ENCODE peak calls at places on chromosomes 6 and 20, in seven cellular contexts. One of them, this sample, is unnamed.
A peak's percentile ranks its signal among the peaks of the same experiment; 100 is the strongest.

GRCh38 chr6:36998723-36999466 is 6.6 kb upstream of the FGD2 start:
- DNase-seq in breast epithelium: no peak
- DNase-seq in transverse colon: no peak
- DNase-seq in prostate gland: no peak
- DNase-seq in GM23338: no peak
- DNase-seq in HepG2: no peak
- DNase-seq in stomach: no peak
- DNase-seq in this sample: no peak

GRCh38 chr6:35392773-35393672 is 50.7 kb downstream of the PPARD start:
- DNase-seq in GM23338: no peak
- DNase-seq in prostate gland: no peak
- DNase-seq in HepG2: peak; percentile 28
- DNase-seq in breast epithelium: no peak
- DNase-seq in transverse colon: no peak
- DNase-seq in stomach: no peak
- DNase-seq in this sample: no peak

GRCh38 chr6:160810238-160810637 is 108.2 kb downstream of the PLG start:
- DNase-seq in transverse colon: no peak
- DNase-seq in prostate gland: no peak
- DNase-seq in HepG2: peak; percentile 16
- DNase-seq in breast epithelium: no peak
- DNase-seq in stomach: no peak
- DNase-seq in GM23338: no peak
- DNase-seq in this sample: no peak

GRCh38 chr6:159788757-159789376 is 535 bp downstream of the TCP1 start:
- DNase-seq in prostate gland: peak; percentile 37
- DNase-seq in HepG2: peak; percentile 47
- DNase-seq in transverse colon: peak; percentile 70
- DNase-seq in stomach: peak; percentile 59
- DNase-seq in GM23338: peak; percentile 61
- DNase-seq in breast epithelium: no peak
- DNase-seq in this sample: no peak

GRCh38 chr6:113731528-113731927 is 125.6 kb upstream of the MARCKS start:
- DNase-seq in prostate gland: no peak
- DNase-seq in stomach: no peak
- DNase-seq in HepG2: no peak
- DNase-seq in transverse colon: no peak
- DNase-seq in breast epithelium: no peak
- DNase-seq in GM23338: no peak
- DNase-seq in this sample: no peak

GRCh38 chr20:8043687-8044278 is 24.2 kb upstream of the TMX4 start:
- DNase-seq in transverse colon: no peak
- DNase-seq in stomach: no peak
- DNase-seq in prostate gland: peak; percentile 60
- DNase-seq in HepG2: peak; percentile 81
- DNase-seq in GM23338: peak; percentile 84
- DNase-seq in breast epithelium: no peak
- DNase-seq in this sample: no peak

GRCh38 chr6:53961679-53962370 is 149.4 kb upstream of the MLIP start:
- DNase-seq in prostate gland: no peak
- DNase-seq in HepG2: no peak
- DNase-seq in GM23338: peak; percentile 76
- DNase-seq in breast epithelium: no peak
- DNase-seq in transverse colon: no peak
- DNase-seq in stomach: no peak
- DNase-seq in this sample: no peak

GRCh38 chr6:137819740-137820139 is 47.3 kb upstream of the TNFAIP3 start:
- DNase-seq in stomach: no peak
- DNase-seq in prostate gland: no peak
- DNase-seq in HepG2: no peak
- DNase-seq in breast epithelium: no peak
- DNase-seq in GM23338: no peak
- DNase-seq in transverse colon: no peak
- DNase-seq in this sample: no peak

GRCh38 chr6:165791306-165791705 is 128.3 kb upstream of the PDE10A start:
- DNase-seq in stomach: no peak
- DNase-seq in HepG2: no peak
- DNase-seq in GM23338: no peak
- DNase-seq in breast epithelium: no peak
- DNase-seq in transverse colon: no peak
- DNase-seq in prostate gland: no peak
- DNase-seq in this sample: no peak

GRCh38 chr6:159908940-159909339 is 18.2 kb downstream of the MAS1 start:
- DNase-seq in prostate gland: no peak
- DNase-seq in HepG2: no peak
- DNase-seq in stomach: no peak
- DNase-seq in transverse colon: no peak
- DNase-seq in breast epithelium: no peak
- DNase-seq in GM23338: no peak
- DNase-seq in this sample: no peak

DNA sequence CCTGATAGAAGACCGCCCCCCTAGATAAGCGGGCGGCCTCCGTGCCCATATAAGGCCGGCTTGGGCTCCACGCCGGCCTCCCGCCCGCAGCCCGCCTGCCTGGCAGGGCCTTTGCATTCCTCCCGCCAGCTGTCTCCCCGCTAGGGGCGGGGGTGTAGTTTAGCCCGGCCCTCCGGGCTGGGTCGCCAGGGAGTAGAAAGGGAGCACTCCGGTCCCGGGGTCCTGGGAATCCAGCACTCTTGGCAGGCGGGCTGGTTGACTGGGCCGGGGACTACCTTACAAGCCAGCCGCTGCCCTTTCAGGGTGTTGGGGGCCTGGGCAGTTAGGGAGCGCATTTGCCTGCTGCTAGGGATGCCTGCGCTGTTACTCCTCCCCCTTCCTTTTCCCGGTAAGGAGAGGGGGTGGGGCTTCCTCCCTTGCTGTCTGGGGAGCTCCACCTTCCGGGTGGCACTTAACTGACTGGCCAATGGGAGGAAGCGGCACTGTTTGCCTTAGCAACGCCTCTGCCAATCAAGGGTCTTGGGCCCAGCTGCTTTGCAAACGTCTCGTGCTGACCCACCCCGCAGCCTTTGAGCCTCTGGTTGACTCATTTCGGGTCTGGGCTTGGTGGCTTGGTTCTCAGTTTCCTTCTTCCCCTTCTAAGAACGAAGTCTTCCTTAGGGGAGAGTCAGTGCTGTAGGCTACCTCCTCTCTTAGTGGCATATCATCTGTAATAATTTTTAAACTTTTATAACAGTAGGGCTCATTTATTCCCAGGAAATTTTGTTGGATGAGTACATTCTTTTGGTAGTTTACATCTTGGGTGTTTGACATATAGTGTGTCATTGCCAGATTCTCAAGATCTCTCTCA is 3.4 kb downstream of the SRF start:
- DNase-seq in HepG2: peak; percentile 99
- DNase-seq in stomach: peak; percentile 97
- DNase-seq in prostate gland: peak; percentile 99
- DNase-seq in breast epithelium: peak; percentile 95
- DNase-seq in GM23338: peak; percentile 99
- DNase-seq in transverse colon: peak; percentile 98
- DNase-seq in this sample: peak; percentile 100
- TF ChIP-seq POLR2AphosphoS5 in HepG2: no peak
- TF ChIP-seq POLR2AphosphoS5 in stomach: peak; percentile 88
- TF ChIP-seq POLR2AphosphoS5 in prostate gland: peak; percentile 99
- TF ChIP-seq POLR2AphosphoS5 in breast epithelium: peak; percentile 79
- TF ChIP-seq POLR2AphosphoS5 in GM23338: no peak
- TF ChIP-seq POLR2AphosphoS5 in transverse colon: peak; percentile 70
- TF ChIP-seq POLR2AphosphoS5 in this sample: peak; percentile 97

GRCh38 chr20:3784863-3785239 is 1.7 kb downstream of the CENPB start:
- DNase-seq in HepG2: no peak
- DNase-seq in transverse colon: no peak
- DNase-seq in breast epithelium: no peak
- DNase-seq in stomach: no peak
- DNase-seq in prostate gland: no peak
- DNase-seq in GM23338: no peak
- DNase-seq in this sample: peak; percentile 80

GRCh38 chr20:3786126-3786484 is 435 bp downstream of the CENPB start:
- DNase-seq in stomach: peak; percentile 45
- DNase-seq in breast epithelium: no peak
- DNase-seq in transverse colon: peak; percentile 56
- DNase-seq in prostate gland: peak; percentile 25
- DNase-seq in GM23338: peak; percentile 55
- DNase-seq in HepG2: no peak
- DNase-seq in this sample: no peak

GRCh38 chr20:3785240-3786125 is 1.1 kb downstream of the CENPB start:
- DNase-seq in transverse colon: no peak
- DNase-seq in GM23338: peak; percentile 62
- DNase-seq in breast epithelium: no peak
- DNase-seq in HepG2: no peak
- DNase-seq in prostate gland: no peak
- DNase-seq in stomach: peak; percentile 42
- DNase-seq in this sample: no peak

GRCh38 chr20:3788685-3789155 is 2.2 kb upstream of the CENPB start:
- DNase-seq in prostate gland: no peak
- DNase-seq in stomach: no peak
- DNase-seq in breast epithelium: no peak
- DNase-seq in transverse colon: peak; percentile 74
- DNase-seq in GM23338: no peak
- DNase-seq in HepG2: no peak
- DNase-seq in this sample: no peak

DNA sequence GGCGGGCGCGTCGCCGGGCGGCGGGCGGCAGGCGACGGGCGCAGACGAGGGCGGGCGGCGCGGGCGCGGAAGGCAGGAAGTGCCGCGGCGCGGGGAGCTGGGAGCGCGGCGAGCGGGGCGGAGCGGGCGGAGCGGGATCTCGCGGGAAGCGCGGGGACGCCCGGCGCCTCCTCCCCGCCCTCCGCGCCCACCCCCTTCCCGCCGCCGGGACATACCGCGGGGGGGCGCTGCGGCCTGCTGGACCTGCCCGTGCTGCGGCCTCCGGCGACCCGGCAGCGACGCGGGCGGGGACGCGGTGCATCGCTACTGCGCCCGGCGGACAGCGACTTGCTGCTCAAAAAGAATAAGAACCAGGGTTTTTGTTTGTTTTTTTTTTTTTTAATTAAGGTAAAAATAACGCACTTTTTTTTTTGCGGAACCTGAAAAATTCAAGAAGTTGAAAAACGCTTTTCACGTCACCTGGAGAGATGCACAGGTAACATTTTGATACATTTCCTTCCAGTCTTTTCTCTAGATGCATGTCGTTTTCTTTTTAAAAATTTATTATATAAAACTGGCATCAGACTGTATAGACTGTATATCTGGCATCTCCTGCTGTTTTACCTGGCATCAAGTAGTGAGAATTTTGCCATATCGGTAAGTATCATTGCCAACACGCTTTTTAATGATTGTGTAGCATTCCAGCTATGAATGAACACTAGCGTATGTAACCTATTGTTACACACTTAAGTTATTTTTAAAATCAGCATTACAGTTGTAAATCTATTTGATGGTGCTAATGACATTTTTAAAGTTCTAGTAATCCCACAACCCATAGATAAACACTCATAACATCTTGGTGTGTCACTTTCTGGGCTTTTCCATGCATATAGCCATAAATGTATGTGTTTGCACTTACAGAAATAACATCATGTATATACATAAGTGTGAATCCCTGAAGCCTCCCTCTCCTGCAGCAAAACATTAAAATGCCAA is at the start of gene CENPB:
- DNase-seq in HepG2: peak; percentile 83
- DNase-seq in prostate gland: peak; percentile 86
- DNase-seq in transverse colon: peak; percentile 94
- DNase-seq in stomach: peak; percentile 93
- DNase-seq in GM23338: peak; percentile 93
- DNase-seq in breast epithelium: peak; percentile 90
- DNase-seq in this sample: no peak
- H3K27ac ChIP-seq in HepG2: peak within 1 kb of the TSS; percentile 34
- H3K27ac ChIP-seq in prostate gland: peak within 1 kb of the TSS; percentile 69
- H3K27ac ChIP-seq in transverse colon: peak within 1 kb of the TSS; percentile 80
- H3K27ac ChIP-seq in stomach: peak within 1 kb of the TSS; percentile 88
- H3K27ac ChIP-seq in GM23338: no peak within 1 kb of the TSS
- H3K27ac ChIP-seq in breast epithelium: peak within 1 kb of the TSS; percentile 82
- H3K27ac ChIP-seq in this sample: peak within 1 kb of the TSS; percentile 80

DNA sequence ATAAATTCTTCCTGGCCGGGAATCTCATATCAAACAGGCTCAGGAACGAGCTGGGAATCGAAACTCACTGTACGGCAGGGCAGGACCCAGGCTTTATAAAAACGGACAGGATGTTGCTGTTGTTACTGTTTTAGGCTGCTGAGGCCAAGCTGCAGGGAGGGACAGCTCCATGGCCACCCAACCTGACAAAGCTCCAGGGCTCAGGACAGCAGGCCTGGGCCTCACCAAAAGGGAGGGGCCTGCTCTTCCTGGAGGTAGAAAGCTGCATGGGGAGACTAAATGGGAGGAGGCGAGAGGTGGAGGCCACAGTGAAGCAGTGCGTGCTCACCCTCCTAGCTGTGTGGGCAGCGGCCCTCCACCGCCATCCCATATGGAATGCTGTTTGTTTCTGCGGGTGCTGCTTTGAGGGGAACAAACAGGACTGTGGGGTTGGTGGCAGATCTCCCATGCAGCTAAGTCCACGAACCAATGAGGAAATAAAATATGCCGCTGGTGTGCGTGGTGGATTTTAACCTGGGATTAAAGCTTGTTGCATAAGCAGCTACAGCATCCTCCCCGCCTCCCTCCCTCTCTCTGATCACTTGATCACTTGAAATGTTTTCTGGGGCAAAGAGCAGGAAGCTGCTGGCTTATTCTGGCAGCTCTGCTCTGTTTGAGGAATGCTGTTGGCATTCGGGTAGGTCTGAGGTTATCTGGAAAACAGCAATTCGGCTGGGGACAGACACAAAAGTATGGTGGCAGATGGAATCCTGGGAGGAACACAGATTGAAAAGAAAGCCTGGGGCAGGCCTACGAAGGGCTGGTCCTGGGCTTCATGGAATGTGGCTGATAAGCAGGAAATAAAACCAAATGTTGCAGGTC is 2.4 kb upstream of the ZMYND8 start:
- DNase-seq in stomach: peak; percentile 91
- DNase-seq in prostate gland: peak; percentile 95
- DNase-seq in GM23338: peak; percentile 81
- DNase-seq in transverse colon: peak; percentile 88
- DNase-seq in HepG2: peak; percentile 100
- DNase-seq in breast epithelium: peak; percentile 83
- DNase-seq in this sample: no peak
- H3K4me3 ChIP-seq in stomach: no peak overlapping the region
- H3K4me3 ChIP-seq in prostate gland: no peak overlapping the region
- H3K4me3 ChIP-seq in GM23338: peak overlapping the region; percentile 8
- H3K4me3 ChIP-seq in transverse colon: no peak overlapping the region
- H3K4me3 ChIP-seq in HepG2: peak overlapping the region; percentile 65
- H3K4me3 ChIP-seq in breast epithelium: peak overlapping the region; percentile 55
- H3K4me3 ChIP-seq in this sample: peak overlapping the region; percentile 10

DNA sequence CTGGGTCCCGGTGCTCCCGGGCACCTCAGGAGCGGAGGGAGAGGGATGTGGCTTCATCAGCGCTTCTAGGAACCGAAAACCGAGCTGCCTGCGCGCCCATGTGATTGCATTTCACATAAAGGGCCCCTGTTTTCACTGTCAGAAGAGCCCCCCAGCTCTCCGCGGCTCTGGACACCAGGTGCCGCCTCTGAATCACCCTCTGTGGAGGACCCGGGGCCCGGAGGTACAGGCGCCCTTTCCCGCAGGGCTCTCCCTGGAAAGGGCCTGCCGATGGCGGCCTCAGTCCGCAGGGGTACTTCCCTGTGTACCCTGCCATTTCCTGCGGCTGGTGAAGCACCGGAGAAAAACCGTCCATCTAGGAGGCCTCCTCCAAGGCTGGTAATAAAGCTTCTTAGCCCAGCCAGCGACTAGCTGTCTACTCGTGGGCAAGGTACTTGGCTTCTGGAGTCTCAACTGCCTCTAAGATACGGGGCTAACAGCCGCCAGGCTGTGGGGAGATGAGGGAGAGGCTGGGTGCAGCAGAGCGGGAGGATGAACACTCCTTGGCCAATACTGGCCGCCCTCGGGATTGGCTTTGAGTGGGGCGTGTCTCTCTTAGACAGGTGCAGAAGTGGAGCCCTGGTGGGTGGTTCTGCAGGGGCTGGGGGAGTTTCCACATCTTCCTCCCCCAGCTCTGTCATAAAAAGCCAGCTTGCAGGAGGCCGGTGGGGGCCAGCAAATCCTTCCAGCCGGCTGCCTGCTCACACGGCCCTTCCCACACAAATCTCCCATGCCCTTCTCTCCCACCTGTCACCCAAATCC is 1.6 kb downstream of the PPP1R16B start:
- DNase-seq in breast epithelium: no peak
- DNase-seq in GM23338: peak; percentile 22
- DNase-seq in transverse colon: peak; percentile 36
- DNase-seq in HepG2: no peak
- DNase-seq in stomach: no peak
- DNase-seq in prostate gland: no peak
- DNase-seq in this sample: no peak
- TF ChIP-seq POLR2AphosphoS5 in breast epithelium: no peak
- TF ChIP-seq POLR2AphosphoS5 in GM23338: no peak
- TF ChIP-seq POLR2AphosphoS5 in transverse colon: no peak
- TF ChIP-seq POLR2AphosphoS5 in HepG2: no peak
- TF ChIP-seq POLR2AphosphoS5 in stomach: no peak
- TF ChIP-seq POLR2AphosphoS5 in prostate gland: no peak
- TF ChIP-seq POLR2AphosphoS5 in this sample: no peak